ENCODE peak calls at places on chromosomes 5 and 9, in seven cellular contexts. A is right cardiac atrium; F is T-helper 9 cell; S is stimulated activated CD8-positive, alpha-beta memory T cell treated with anti-CD3 and anti-CD28 coated beads, Interleukin-15, amount 100 ng/mL, for 4 hours; T is stimulated activated CD4-positive, alpha-beta T cell treated with anti-CD3 and anti-CD28 coated beads, Interleukin-2, amount 100 ng/mL, for 24 hours; V is NCI-H774; Z is GM13976. R is an unnamed sample.

GRCh38 chr9:93471135-93471534 is 17.8 kb upstream of the FAM120AOS start:
- DNase-seq in A (no peak), F (no peak), S (no peak), T (no peak), V (no peak), Z (no peak), R (no peak)

GRCh38 chr5:102421647-102422046 is 77.2 kb downstream of the SLCO6A1 start:
- DNase-seq in A (peak), F (no peak), S (no peak), T (no peak), V (no peak), Z (no peak), R (no peak)

GRCh38 chr5:169545762-169546161 is 37.8 kb upstream of the SPDL1 start:
- DNase-seq in A (no peak), F (no peak), S (no peak), T (no peak), V (no peak), Z (no peak), R (no peak)

GRCh38 chr5:66629446-66629845 is 33.3 kb downstream of the MAST4 start:
- DNase-seq in A (no peak), F (no peak), S (no peak), T (no peak), V (no peak), Z (no peak), R (no peak)

GRCh38 chr5:149962040-149962439 is 1.5 kb downstream of the SLC26A2 start:
- DNase-seq in A (no peak), F (no peak), S (no peak), T (no peak), V (peak), Z (no peak), R (peak)

GRCh38 chr9:35636135-35636876 is 14.4 kb downstream of the SIT1 start:
- DNase-seq in A (no peak), F (no peak), S (no peak), T (no peak), V (no peak), Z (no peak), R (no peak)

GRCh38 chr9:133934512-133935221 is 57.5 kb downstream of the VAV2 start:
- DNase-seq in A (peak), F (no peak), S (no peak), T (no peak), V (no peak), Z (no peak), R (no peak)

GRCh38 chr9:109335929-109336328 is 15.1 kb upstream of the EPB41L4B start:
- DNase-seq in A (no peak), F (no peak), S (no peak), T (no peak), V (no peak), Z (no peak), R (no peak)

GRCh38 chr9:23850242-23851023 is 24.4 kb upstream of the ELAVL2 start:
- DNase-seq in A (peak), F (no peak), S (no peak), T (no peak), V (peak), Z (no peak), R (no peak)

GRCh38 chr5:98397081-98397480 is 376.4 kb upstream of the RGMB start:
- DNase-seq in A (no peak), F (no peak), S (no peak), T (no peak), V (no peak), Z (no peak), R (no peak)

GRCh38 chr5:176868126-176868525 is 31.0 kb downstream of the HK3 start:
- DNase-seq in A (no peak), F (no peak), S (no peak), T (no peak), V (no peak), Z (no peak), R (no peak)

GRCh38 chr5:39420482-39421145 is 4.2 kb downstream of the DAB2 start:
- DNase-seq in A (peak), F (no peak), S (no peak), T (no peak), V (no peak), Z (no peak), R (no peak)

GRCh38 chr9:81892440-81892839 is 35.8 kb upstream of the SPATA31D4 start:
- DNase-seq in A (no peak), F (no peak), S (no peak), T (no peak), V (no peak), Z (no peak), R (no peak)

GRCh38 chr9:102499468-102499867 is 495.7 kb upstream of the CYLC2 start:
- DNase-seq in A (no peak), F (no peak), S (no peak), T (no peak), V (no peak), Z (peak), R (no peak)

GRCh38 chr5:9423611-9424010 is 122.3 kb downstream of the SEMA5A start:
- DNase-seq in A (no peak), F (no peak), S (no peak), T (no peak), V (no peak), Z (no peak), R (no peak)

GRCh38 chr5:139181835-139182452 is 16.2 kb downstream of the SIL1 start:
- DNase-seq in A (peak), F (no peak), S (no peak), T (no peak), V (no peak), Z (no peak), R (peak)

GRCh38 chr9:91577540-91577939 is 153.9 kb upstream of the NFIL3 start:
- DNase-seq in A (no peak), F (no peak), S (no peak), T (no peak), V (no peak), Z (no peak), R (no peak)

GRCh38 chr9:86464242-86464641 is 110.0 kb upstream of the TUT7 start:
- DNase-seq in A (peak), F (no peak), S (no peak), T (no peak), V (no peak), Z (no peak), R (no peak)

GRCh38 chr5:144484124-144484897 is 313.6 kb downstream of the KCTD16 start:
- DNase-seq in A (no peak), F (no peak), S (no peak), T (no peak), V (no peak), Z (no peak), R (no peak)

GRCh38 chr5:118968925-118969375 is 19.4 kb downstream of the DTWD2 start:
- DNase-seq in A (peak), F (no peak), S (no peak), T (no peak), V (no peak), Z (no peak), R (no peak)

GRCh38 chr9:26789959-26790358 is 102.6 kb downstream of the CAAP1 start:
- DNase-seq in A (no peak), F (no peak), S (no peak), T (no peak), V (no peak), Z (no peak), R (no peak)

GRCh38 chr9:104091708-104092107 is 2.4 kb upstream of the SMC2 start:
- DNase-seq in A (no peak), F (no peak), S (no peak), T (no peak), V (peak), Z (peak), R (no peak)

GRCh38 chr9:16729656-16730055 is 140.8 kb downstream of the BNC2 start:
- DNase-seq in A (no peak), F (no peak), S (no peak), T (no peak), V (peak), Z (no peak), R (no peak)

GRCh38 chr9:134708672-134709038 is 67.1 kb downstream of the COL5A1 start:
- DNase-seq in A (peak), F (no peak), S (no peak), T (no peak), V (no peak), Z (no peak), R (no peak)

GRCh38 chr5:2147504-2148311 is 265.0 kb upstream of the IRX4 start:
- DNase-seq in A (no peak), F (no peak), S (no peak), T (no peak), V (no peak), Z (no peak), R (no peak)

GRCh38 chr9:33132249-33132772 is 34.8 kb downstream of the B4GALT1 start:
- DNase-seq in A (no peak), F (no peak), S (no peak), T (no peak), V (no peak), Z (no peak), R (peak)

GRCh38 chr9:83472221-83472665 is 66.0 kb downstream of the FRMD3 start:
- DNase-seq in A (no peak), F (no peak), S (no peak), T (no peak), V (no peak), Z (no peak), R (no peak)

GRCh38 chr5:23269981-23270380 is 237.4 kb upstream of the PRDM9 start:
- DNase-seq in A (no peak), F (no peak), S (no peak), T (no peak), V (no peak), Z (no peak), R (peak)

GRCh38 chr5:175579742-175580432 is 78.0 kb upstream of the HRH2 start:
- DNase-seq in A (no peak), F (no peak), S (no peak), T (no peak), V (no peak), Z (no peak), R (no peak)

GRCh38 chr5:126351138-126351537 is 72.1 kb upstream of the GRAMD2B start:
- DNase-seq in A (no peak), F (no peak), S (no peak), T (no peak), V (no peak), Z (no peak), R (no peak)

GRCh38 chr9:96100385-96100978 is 201.5 kb downstream of the HSD17B3 start:
- DNase-seq in A (peak), F (no peak), S (no peak), T (no peak), V (no peak), Z (no peak), R (no peak)

GRCh38 chr5:152883061-152883460 is 478.0 kb upstream of the NMUR2 start:
- DNase-seq in A (no peak), F (no peak), S (no peak), T (no peak), V (no peak), Z (no peak), R (no peak)

GRCh38 chr5:158435161-158435616 is 576.2 kb upstream of the CLINT1 start:
- DNase-seq in A (no peak), F (no peak), S (no peak), T (no peak), V (no peak), Z (no peak), R (no peak)

GRCh38 chr5:36108758-36109245 is 42.1 kb upstream of the UGT3A2 start:
- DNase-seq in A (no peak), F (no peak), S (no peak), T (no peak), V (peak), Z (no peak), R (no peak)

GRCh38 chr5:91851670-91852069 is 468.6 kb upstream of the ARRDC3 start:
- DNase-seq in A (no peak), F (no peak), S (no peak), T (no peak), V (no peak), Z (no peak), R (no peak)

GRCh38 chr9:85744481-85744880 is 2.7 kb upstream of the AGTPBP1 start:
- DNase-seq in A (no peak), F (no peak), S (no peak), T (no peak), V (no peak), Z (no peak), R (no peak)

GRCh38 chr5:10863763-10864383 is 102.8 kb upstream of the DAP start:
- DNase-seq in A (peak), F (peak), S (no peak), T (peak), V (peak), Z (peak), R (peak)

R was measured in Panc1.